ENCODE peak calls at places on chromosome 21, in seven cellular contexts. S is aorta; L is CD8-positive, alpha-beta memory T cell; T is mammary epithelial cell; D is brain microvascular endothelial cell; K is RWPE1; R is adrenal gland. Z is an unnamed sample.

GRCh38 chr21:26080211-26080610 is 90.4 kb downstream of the APP start:
- DNase-seq in S (no peak), L (no peak), T (no peak), D (no peak), K (no peak), R (no peak), Z (no peak)

GRCh38 chr21:38804030-38804616 is 1.6 kb upstream of the ETS2 start:
- DNase-seq in S (no peak), L (no peak), T (no peak), D (peak; percentile 25), K (no peak), R (no peak), Z (no peak)

GRCh38 chr21:45419162-45419561 is 14.2 kb downstream of the COL18A1 start:
- DNase-seq in S (peak; percentile 72), L (no peak), T (no peak), D (no peak), K (no peak), R (no peak), Z (no peak)

GRCh38 chr21:45874716-45875415 is 106.7 kb upstream of the COL6A1 start:
- DNase-seq in S (peak; percentile 77), L (no peak), T (no peak), D (peak; percentile 91), K (peak; percentile 94), R (no peak), Z (peak; percentile 64)

GRCh38 chr21:44880762-44881585 is 7.5 kb upstream of the PTTG1IP start:
- DNase-seq in S (peak; percentile 40), L (no peak), T (peak; percentile 75), D (peak; percentile 32), K (no peak), R (no peak), Z (peak; percentile 78)

GRCh38 chr21:39911286-39911685 is 44.0 kb downstream of the PCP4 start:
- DNase-seq in S (no peak), L (no peak), T (no peak), D (no peak), K (no peak), R (no peak), Z (no peak)

GRCh38 chr21:27464643-27465042 is 497.8 kb upstream of the ADAMTS5 start:
- DNase-seq in S (no peak), L (no peak), T (peak; percentile 62), D (no peak), K (no peak), R (no peak), Z (peak; percentile 49)

GRCh38 chr21:21028275-21028814 is 30.1 kb downstream of the NCAM2 start:
- DNase-seq in S (no peak), L (no peak), T (no peak), D (no peak), K (no peak), R (no peak), Z (no peak)

GRCh38 chr21:45607922-45608295 is 35.6 kb upstream of the PCBP3 start:
- DNase-seq in S (peak; percentile 52), L (no peak), T (no peak), D (no peak), K (no peak), R (no peak), Z (no peak)

GRCh38 chr21:45582128-45582527 is 39.9 kb upstream of the SLC19A1 start:
- DNase-seq in S (no peak), L (no peak), T (no peak), D (no peak), K (no peak), R (peak; percentile 8), Z (no peak)

DNA sequence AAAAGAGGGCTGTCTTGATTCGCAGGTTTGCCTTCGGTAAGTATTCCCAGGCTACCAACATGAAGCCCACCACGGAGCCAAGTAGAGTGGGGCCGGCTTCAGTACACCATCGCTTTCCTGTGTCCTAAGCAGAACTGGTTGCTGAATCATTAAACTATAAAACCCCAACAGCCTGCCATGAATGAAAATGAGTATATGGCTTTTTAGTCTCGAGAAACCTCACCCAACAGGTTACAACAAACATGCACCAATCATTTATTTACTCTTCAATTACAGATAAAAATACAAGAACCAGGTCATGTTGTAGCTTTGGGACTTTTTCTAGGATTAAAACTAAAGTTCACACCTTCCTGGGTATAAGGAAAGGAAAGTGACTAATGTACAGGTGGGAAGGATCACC is 7.6 kb downstream of the TMPRSS2 start:
- DNase-seq in S (no peak), L (no peak), T (no peak), D (no peak), K (no peak), R (no peak), Z (no peak)
- H3K27ac ChIP-seq in S (no peak overlapping the region), L (no peak overlapping the region), T (no peak overlapping the region), D (no peak overlapping the region), K (no peak overlapping the region), R (no peak overlapping the region), Z (no peak overlapping the region)

GRCh38 chr21:36540700-36541099 is 60.8 kb upstream of the CLDN14 start:
- DNase-seq in S (no peak), L (no peak), T (no peak), D (no peak), K (no peak), R (no peak), Z (no peak)
- H3K27ac ChIP-seq in S (no peak overlapping the region), L (no peak overlapping the region), T (no peak overlapping the region), D (no peak overlapping the region), K (no peak overlapping the region), R (no peak overlapping the region), Z (no peak overlapping the region)

GRCh38 chr21:42567181-42567560 is 53.5 kb downstream of the SLC37A1 start:
- DNase-seq in S (peak; percentile 67), L (no peak), T (no peak), D (no peak), K (no peak), R (no peak), Z (no peak)

GRCh38 chr21:42564561-42564971 is 50.9 kb downstream of the SLC37A1 start:
- DNase-seq in S (peak; percentile 67), L (no peak), T (no peak), D (no peak), K (no peak), R (peak; percentile 18), Z (no peak)

GRCh38 chr21:42565206-42565810 is 51.7 kb downstream of the SLC37A1 start:
- DNase-seq in S (peak; percentile 24), L (no peak), T (no peak), D (no peak), K (no peak), R (peak; percentile 20), Z (no peak)

GRCh38 chr21:42566524-42567180 is 53.0 kb downstream of the SLC37A1 start:
- DNase-seq in S (peak; percentile 58), L (no peak), T (no peak), D (no peak), K (no peak), R (peak; percentile 19), Z (no peak)

DNA sequence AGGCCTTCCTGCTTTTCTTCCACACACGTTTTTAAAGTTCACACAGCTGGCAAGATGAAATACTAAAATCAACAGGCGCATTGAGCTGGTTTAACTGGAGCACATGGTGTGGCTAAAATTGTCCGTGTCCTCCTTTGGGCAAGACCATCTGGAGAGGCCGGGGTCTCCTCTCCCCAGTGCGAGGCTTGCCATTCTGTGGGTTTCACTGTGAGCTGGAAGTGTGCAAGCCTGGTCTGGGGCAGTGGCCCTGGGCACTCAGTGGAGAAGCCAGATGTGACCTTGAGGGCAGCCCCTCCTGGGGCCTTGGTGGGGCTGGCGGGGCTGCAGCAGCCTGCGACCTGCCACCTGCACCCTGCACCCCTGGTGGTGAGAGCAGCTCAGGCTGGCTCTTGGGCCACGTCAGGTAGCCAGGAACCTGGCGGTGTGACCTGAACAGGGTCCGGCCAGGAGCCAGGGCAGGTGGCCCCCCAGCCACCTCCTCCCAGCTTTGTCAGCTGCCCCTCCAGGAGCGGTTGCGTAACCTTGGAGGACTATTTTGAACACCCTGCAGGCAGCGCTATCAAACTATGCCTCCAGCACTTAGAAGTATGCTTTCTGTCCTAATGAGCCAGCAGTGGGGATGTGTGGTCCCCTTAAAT is 52.4 kb downstream of the SLC37A1 start:
- DNase-seq in S (peak; percentile 52), L (no peak), T (no peak), D (no peak), K (no peak), R (peak; percentile 12), Z (no peak)
- H3K27ac ChIP-seq in S (no peak overlapping the region), L (no peak overlapping the region), T (no peak overlapping the region), D (no peak overlapping the region), K (no peak overlapping the region), R (no peak overlapping the region), Z (no peak overlapping the region)

GRCh38 chr21:41766883-41767605 is at the start of gene RIPK4:
- DNase-seq in S (peak; percentile 85), L (peak; percentile 31), T (peak; percentile 93), D (no peak), K (peak; percentile 90), R (no peak), Z (peak; percentile 64)
- H3K27ac ChIP-seq in S (no peak within 1 kb of the TSS), L (no peak within 1 kb of the TSS), T (peak within 1 kb of the TSS; percentile 95), D (no peak within 1 kb of the TSS), K (peak within 1 kb of the TSS; percentile 95), R (no peak within 1 kb of the TSS), Z (peak within 1 kb of the TSS; percentile 99)

GRCh38 chr21:34004013-34004938 is 69.1 kb upstream of the MRPS6 start:
- DNase-seq in S (no peak), L (no peak), T (no peak), D (no peak), K (no peak), R (no peak), Z (no peak)

GRCh38 chr21:34006603-34007168 is 66.7 kb upstream of the MRPS6 start:
- DNase-seq in S (no peak), L (no peak), T (no peak), D (no peak), K (no peak), R (no peak), Z (no peak)

GRCh38 chr21:34008618-34009017 is 64.8 kb upstream of the MRPS6 start:
- DNase-seq in S (no peak), L (no peak), T (no peak), D (no peak), K (no peak), R (no peak), Z (no peak)

GRCh38 chr21:34003428-34003827 is 70.0 kb upstream of the MRPS6 start:
- DNase-seq in S (no peak), L (no peak), T (no peak), D (no peak), K (no peak), R (no peak), Z (no peak)

GRCh38 chr21:34004984-34005383 is 68.4 kb upstream of the MRPS6 start:
- DNase-seq in S (no peak), L (no peak), T (no peak), D (no peak), K (no peak), R (peak; percentile 45), Z (no peak)
- H3K27ac ChIP-seq in S (no peak overlapping the region), L (no peak overlapping the region), T (no peak overlapping the region), D (no peak overlapping the region), K (no peak overlapping the region), R (no peak overlapping the region), Z (no peak overlapping the region)

GRCh38 chr21:32257952-32258785 is 20.7 kb downstream of the MIS18A start:
- DNase-seq in S (no peak), L (no peak), T (peak; percentile 68), D (peak; percentile 80), K (peak; percentile 76), R (peak; percentile 82), Z (peak; percentile 18)

GRCh38 chr21:32256873-32257620 is 21.8 kb downstream of the MIS18A start:
- DNase-seq in S (peak; percentile 94), L (no peak), T (peak; percentile 80), D (peak; percentile 89), K (peak; percentile 67), R (peak; percentile 82), Z (peak; percentile 26)

GRCh38 chr21:32260130-32260529 is 18.7 kb downstream of the MIS18A start:
- DNase-seq in S (no peak), L (no peak), T (no peak), D (no peak), K (no peak), R (no peak), Z (no peak)

GRCh38 chr21:32256226-32256625 is 22.6 kb downstream of the MIS18A start:
- DNase-seq in S (no peak), L (no peak), T (no peak), D (no peak), K (no peak), R (no peak), Z (no peak)

GRCh38 chr21:32261929-32262328 is 16.9 kb downstream of the MIS18A start:
- DNase-seq in S (no peak), L (no peak), T (no peak), D (no peak), K (no peak), R (no peak), Z (no peak)
- H3K27ac ChIP-seq in S (no peak overlapping the region), L (no peak overlapping the region), T (no peak overlapping the region), D (no peak overlapping the region), K (no peak overlapping the region), R (no peak overlapping the region), Z (no peak overlapping the region)